ENCODE peak calls at places on chromosome 14, in eight cellular contexts. O is choroid plexus epithelial cell, R is transverse colon, J is Caco-2, C is cardiac muscle cell, D is pancreas, S is mucosa of descending colon, F is dorsolateral prefrontal cortex. L is an unnamed sample.

GRCh38 chr14:67311868-67312267 is 47.7 kb downstream of the ATP6V1D start:
- DNase-seq in O (no peak), R (no peak), J (no peak), C (no peak), D (no peak), S (no peak), F (no peak), L (no peak)

GRCh38 chr14:78086342-78086741 is 83.8 kb upstream of the NRXN3 start:
- DNase-seq in O (no peak), R (no peak), J (no peak), C (no peak), D (no peak), S (no peak), F (no peak), L (peak)

GRCh38 chr14:68841030-68841809 is 48.4 kb upstream of the ZFP36L1 start:
- DNase-seq in O (peak), R (no peak), J (no peak), C (peak), D (no peak), S (no peak), F (no peak), L (no peak)

GRCh38 chr14:42994001-42994736 is 1387.5 kb downstream of the LRFN5 start:
- DNase-seq in O (peak), R (no peak), J (no peak), C (peak), D (no peak), S (no peak), F (no peak), L (no peak)

GRCh38 chr14:89833120-89833521 is 121.4 kb downstream of the EFCAB11 start:
- DNase-seq in O (no peak), R (no peak), J (no peak), C (no peak), D (no peak), S (no peak), F (no peak), L (no peak)

GRCh38 chr14:87013583-87013982 is 979.4 kb downstream of the GALC start:
- DNase-seq in O (peak), R (no peak), J (no peak), C (peak), D (no peak), S (no peak), F (no peak), L (no peak)

GRCh38 chr14:70782361-70782760 is 27.0 kb downstream of the MAP3K9 start:
- DNase-seq in O (peak), R (no peak), J (no peak), C (no peak), D (no peak), S (no peak), F (no peak), L (no peak)

GRCh38 chr14:64227856-64228255 is 66.3 kb downstream of the ESR2 start:
- DNase-seq in O (no peak), R (no peak), J (no peak), C (no peak), D (no peak), S (no peak), F (no peak), L (no peak)

GRCh38 chr14:64464695-64465094 is 604 bp upstream of the AKAP5 start:
- DNase-seq in O (no peak), R (no peak), J (peak), C (no peak), D (no peak), S (no peak), F (no peak), L (peak)

GRCh38 chr14:67420102-67420739 is 8.3 kb upstream of the PLEK2 start:
- DNase-seq in O (no peak), R (peak), J (no peak), C (no peak), D (no peak), S (peak), F (no peak), L (peak)

GRCh38 chr14:106442857-106443256 is 916.5 kb downstream of the TMEM121 start:
- DNase-seq in O (no peak), R (no peak), J (no peak), C (no peak), D (no peak), S (no peak), F (no peak), L (no peak)

GRCh38 chr14:69559581-69560011 is 15.1 kb downstream of the CCDC177 start:
- DNase-seq in O (peak), R (no peak), J (no peak), C (no peak), D (no peak), S (no peak), F (peak), L (no peak)

GRCh38 chr14:36367985-36368774 is 47.7 kb upstream of the MBIP start:
- DNase-seq in O (no peak), R (no peak), J (no peak), C (no peak), D (no peak), S (no peak), F (no peak), L (no peak)

DNA sequence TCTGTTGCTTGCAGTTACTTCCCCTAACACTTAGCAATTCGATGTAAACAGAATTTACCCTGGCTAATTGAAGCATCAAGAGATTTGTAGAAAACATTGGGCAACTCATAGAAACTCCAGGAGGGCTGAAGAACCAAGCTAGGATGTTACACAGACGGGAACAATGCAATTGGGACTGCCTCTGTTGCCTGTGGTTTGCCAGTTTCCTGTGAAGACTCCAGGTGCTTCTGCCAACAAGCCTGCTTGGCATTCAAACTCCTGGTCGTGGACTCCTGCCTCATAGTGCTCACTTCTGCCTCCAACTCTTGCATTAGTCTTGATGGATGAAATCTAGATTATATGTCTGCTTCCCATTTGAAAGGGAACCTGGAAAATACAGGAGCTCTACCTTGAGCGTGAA is 246.0 kb downstream of the BMP4 start:
- DNase-seq in O (no peak), R (no peak), J (no peak), C (no peak), D (no peak), S (no peak), F (no peak), L (no peak)
- TF ChIP-seq CTCF in O (no peak), R (no peak), J (no peak), C (no peak), D (no peak), S (no peak), F (no peak), L (no peak)

DNA sequence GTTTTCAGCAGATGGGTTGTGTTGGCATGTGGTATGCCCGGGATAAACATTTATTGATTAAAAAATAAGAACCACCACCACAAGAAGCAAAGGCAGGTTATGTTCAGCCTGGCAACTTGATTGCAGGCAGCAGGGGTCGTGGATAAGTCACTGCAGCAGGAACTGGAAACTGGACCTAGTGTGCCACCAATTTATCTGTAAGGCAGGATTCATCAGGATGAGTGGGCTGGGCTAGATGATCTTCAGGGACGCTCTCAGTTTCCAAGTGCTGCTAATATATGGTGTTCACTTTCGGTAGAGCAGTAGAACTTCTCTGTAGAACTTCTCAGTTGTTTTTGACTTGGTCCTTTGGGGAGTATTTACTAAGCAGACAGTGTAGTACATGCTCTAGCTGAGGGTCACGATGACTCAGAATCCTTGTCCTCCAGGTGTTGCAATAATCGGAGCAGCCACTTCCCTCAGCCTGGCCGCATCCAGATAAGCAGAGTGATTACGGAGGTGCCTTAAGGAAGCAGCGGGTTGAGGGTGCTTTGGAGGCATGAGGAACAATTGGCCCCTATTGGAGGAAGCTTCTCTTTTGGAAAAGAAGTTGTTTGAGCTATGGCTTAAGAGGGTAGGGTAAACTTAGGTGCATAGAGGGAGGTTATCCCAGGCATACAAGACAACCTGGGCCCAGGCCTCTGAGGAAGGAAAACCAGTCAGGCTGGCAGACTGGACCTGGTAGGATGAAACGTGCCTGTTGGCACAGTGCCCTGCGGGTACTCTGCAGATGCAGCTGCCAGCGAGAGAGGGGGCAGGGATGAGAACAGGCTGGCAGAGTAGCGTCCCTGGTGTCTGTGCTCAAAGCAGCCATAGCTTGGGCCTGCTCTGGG is 104.0 kb downstream of the GPR135 start:
- DNase-seq in O (peak), R (peak), J (peak), C (peak), D (peak), S (peak), F (peak), L (no peak)
- H3K4me3 ChIP-seq in O (no peak), R (no peak), J (no peak), C (no peak), D (no peak), S (no peak), F (no peak), L (no peak)

GRCh38 chr14:104743461-104744380 is 9.2 kb upstream of the SIVA1 start:
- DNase-seq in O (no peak), R (no peak), J (no peak), C (no peak), D (peak), S (no peak), F (no peak), L (no peak)

GRCh38 chr14:104746071-104746545 is 6.8 kb upstream of the SIVA1 start:
- DNase-seq in O (no peak), R (no peak), J (no peak), C (no peak), D (peak), S (no peak), F (no peak), L (no peak)

GRCh38 chr14:104746951-104747481 is 5.9 kb upstream of the SIVA1 start:
- DNase-seq in O (no peak), R (peak), J (no peak), C (no peak), D (peak), S (peak), F (no peak), L (no peak)

GRCh38 chr14:104744484-104744883 is 8.5 kb upstream of the SIVA1 start:
- DNase-seq in O (no peak), R (no peak), J (no peak), C (no peak), D (peak), S (no peak), F (no peak), L (no peak)

GRCh38 chr14:104745431-104745830 is 7.5 kb upstream of the SIVA1 start:
- DNase-seq in O (no peak), R (no peak), J (no peak), C (no peak), D (peak), S (no peak), F (no peak), L (no peak)
- TF ChIP-seq CTCF in O (no peak), R (no peak), J (no peak), C (no peak), D (no peak), S (no peak), F (no peak), L (no peak)

GRCh38 chr14:75805646-75806045 is 144.6 kb downstream of the TTLL5 start:
- DNase-seq in O (no peak), R (no peak), J (no peak), C (no peak), D (no peak), S (no peak), F (no peak), L (no peak)

GRCh38 chr14:75803768-75804167 is 142.7 kb downstream of the TTLL5 start:
- DNase-seq in O (no peak), R (no peak), J (no peak), C (peak), D (peak), S (no peak), F (no peak), L (peak)

GRCh38 chr14:75806247-75806876 is 145.3 kb downstream of the TTLL5 start:
- DNase-seq in O (peak), R (no peak), J (no peak), C (no peak), D (no peak), S (no peak), F (no peak), L (no peak)

GRCh38 chr14:75804570-75805275 is 143.7 kb downstream of the TTLL5 start:
- DNase-seq in O (no peak), R (no peak), J (no peak), C (no peak), D (no peak), S (no peak), F (no peak), L (no peak)

GRCh38 chr14:75800792-75801191 is 139.7 kb downstream of the TTLL5 start:
- DNase-seq in O (no peak), R (no peak), J (peak), C (no peak), D (peak), S (no peak), F (no peak), L (peak)
- H3K4me3 ChIP-seq in O (no peak), R (no peak), J (no peak), C (no peak), D (no peak), S (no peak), F (no peak), L (no peak)

DNA sequence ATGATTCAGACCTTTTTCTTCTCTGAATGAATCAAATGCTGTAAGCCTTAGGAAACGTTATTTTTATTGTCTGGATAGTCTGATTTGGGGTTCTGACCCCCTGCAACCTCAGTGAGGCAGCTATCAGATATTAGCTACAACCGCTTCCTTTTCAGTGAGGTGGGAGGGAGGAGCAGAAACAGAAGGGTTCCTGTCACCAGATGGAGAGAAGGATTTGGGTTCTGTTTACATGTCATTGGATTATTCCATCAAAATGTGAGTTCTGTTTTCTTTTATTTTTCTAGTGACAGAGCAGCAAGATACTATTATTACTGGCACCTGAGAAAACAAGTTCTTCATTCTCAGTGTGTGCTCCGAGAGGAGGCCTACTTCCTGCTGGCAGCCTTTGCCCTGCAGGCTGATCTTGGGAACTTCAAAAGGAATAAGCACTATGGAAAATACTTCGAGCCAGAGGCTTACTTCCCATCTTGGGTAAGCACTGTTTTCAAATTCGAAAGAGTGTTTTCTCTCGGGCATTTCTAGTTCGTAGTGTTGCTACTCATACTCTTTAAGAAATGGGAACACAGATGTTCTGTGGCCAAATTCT is 52.8 kb downstream of the FRMD6 start:
- DNase-seq in O (peak), R (no peak), J (no peak), C (no peak), D (no peak), S (no peak), F (no peak), L (peak)
- TF ChIP-seq CTCF in O (peak), R (no peak), J (no peak), C (no peak), D (no peak), S (no peak), F (no peak), L (no peak)

GRCh38 chr14:94175403-94176146 is 1.5 kb downstream of the PPP4R4 start:
- DNase-seq in O (no peak), R (no peak), J (no peak), C (peak), D (no peak), S (no peak), F (no peak), L (no peak)

GRCh38 chr14:94177806-94178205 is 3.7 kb downstream of the PPP4R4 start:
- DNase-seq in O (no peak), R (no peak), J (no peak), C (no peak), D (no peak), S (no peak), F (no peak), L (peak)

GRCh38 chr14:94179244-94179643 is 5.1 kb downstream of the PPP4R4 start:
- DNase-seq in O (no peak), R (no peak), J (no peak), C (no peak), D (no peak), S (no peak), F (no peak), L (no peak)

GRCh38 chr14:94174622-94175402 is 690 bp downstream of the PPP4R4 start:
- DNase-seq in O (no peak), R (no peak), J (no peak), C (no peak), D (peak), S (peak), F (peak), L (peak)

DNA sequence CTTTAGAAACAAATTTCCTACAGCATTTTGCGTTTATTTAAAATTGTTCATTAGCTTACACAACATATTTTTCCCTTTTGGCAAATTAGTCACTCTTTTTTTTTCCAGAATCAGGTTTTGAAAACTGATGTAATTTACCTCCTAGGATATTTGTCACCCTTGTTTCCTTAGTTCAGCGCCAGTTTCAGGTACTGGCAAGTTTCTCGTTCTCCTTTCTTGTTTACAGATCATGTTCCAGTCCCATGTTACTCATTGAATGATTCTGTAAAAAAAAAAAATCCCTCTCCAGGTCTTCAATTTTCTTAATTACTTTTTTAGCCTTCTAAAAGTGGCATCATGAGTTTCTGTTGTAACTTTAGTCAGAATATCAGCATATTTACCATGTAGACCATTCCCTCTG is 2.7 kb downstream of the PPP4R4 start:
- DNase-seq in O (no peak), R (no peak), J (no peak), C (no peak), D (no peak), S (no peak), F (no peak), L (no peak)
- H3K4me3 ChIP-seq in O (no peak), R (no peak), J (no peak), C (no peak), D (no peak), S (no peak), F (no peak), L (no peak)

GRCh38 chr14:88550078-88550477 is 4.7 kb downstream of the PTPN21 start:
- DNase-seq in O (no peak), R (no peak), J (no peak), C (no peak), D (peak), S (no peak), F (no peak), L (no peak)

GRCh38 chr14:88553886-88554457 is 835 bp downstream of the PTPN21 start:
- DNase-seq in O (peak), R (no peak), J (no peak), C (peak), D (no peak), S (no peak), F (no peak), L (peak)

GRCh38 chr14:88551936-88552565 is 2.8 kb downstream of the PTPN21 start:
- DNase-seq in O (peak), R (no peak), J (no peak), C (peak), D (peak), S (peak), F (peak), L (peak)

GRCh38 chr14:88552859-88553258 is 1.9 kb downstream of the PTPN21 start:
- DNase-seq in O (no peak), R (no peak), J (no peak), C (no peak), D (no peak), S (no peak), F (no peak), L (no peak)

GRCh38 chr14:88551094-88551870 is 3.5 kb downstream of the PTPN21 start:
- DNase-seq in O (peak), R (peak), J (peak), C (peak), D (peak), S (peak), F (peak), L (peak)
- TF ChIP-seq CTCF in O (peak), R (peak), J (peak), C (peak), D (peak), S (no peak), F (peak), L (no peak)